ENCODE peak calls at places on chromosomes 1 and 21, in eight cellular contexts. U is T-helper 1 cell, W is NCI-H774, J is iPS-NIHi11, E is fibroblast of the conjunctiva, A is NCI-H1105 treated with DMSO at 0.1 percent for 48 hours, L is progenitor cell of endocrine pancreas, G is astrocyte of the spinal cord. T is an unnamed sample.

GRCh38 chr1:228008391-228009115 is 1.8 kb downstream of the WNT3A start:
- DNase-seq in U (no peak), W (no peak), J (no peak), E (no peak), A (no peak), L (no peak), G (no peak), T (no peak)

GRCh38 chr1:151946366-151946764 is 37.1 kb upstream of the THEM4 start:
- DNase-seq in U (no peak), W (no peak), J (no peak), E (no peak), A (no peak), L (no peak), G (no peak), T (no peak)

GRCh38 chr1:230066466-230067404 is at the start of gene GALNT2:
- DNase-seq in U (peak), W (peak), J (peak), E (peak), A (peak), L (peak), G (peak), T (peak)

GRCh38 chr1:224438989-224439388 is 4.4 kb upstream of the WDR26 start:
- DNase-seq in U (no peak), W (no peak), J (no peak), E (no peak), A (no peak), L (no peak), G (no peak), T (no peak)

GRCh38 chr1:29728703-29729102 is 492.4 kb downstream of the PTPRU start:
- DNase-seq in U (no peak), W (no peak), J (no peak), E (no peak), A (no peak), L (no peak), G (no peak), T (no peak)

GRCh38 chr1:64499966-64500365 is 30.0 kb downstream of the CACHD1 start:
- DNase-seq in U (no peak), W (no peak), J (peak), E (no peak), A (no peak), L (no peak), G (no peak), T (no peak)

GRCh38 chr1:153490272-153491051 is 30.0 kb upstream of the S100A7 start:
- DNase-seq in U (no peak), W (peak), J (no peak), E (peak), A (peak), L (no peak), G (peak), T (peak)

GRCh38 chr1:208793946-208794345 is 549.8 kb upstream of the PLXNA2 start:
- DNase-seq in U (no peak), W (no peak), J (no peak), E (no peak), A (no peak), L (no peak), G (no peak), T (no peak)

GRCh38 chr1:41314781-41315481 is 46.3 kb upstream of the FOXO6 start:
- DNase-seq in U (no peak), W (peak), J (no peak), E (no peak), A (peak), L (no peak), G (no peak), T (peak)

GRCh38 chr1:29475256-29475800 is 239.0 kb downstream of the PTPRU start:
- DNase-seq in U (no peak), W (no peak), J (no peak), E (no peak), A (no peak), L (no peak), G (no peak), T (no peak)

GRCh38 chr1:246617156-246617555 is 50.9 kb downstream of the CNST start:
- DNase-seq in U (no peak), W (no peak), J (no peak), E (no peak), A (no peak), L (no peak), G (no peak), T (no peak)

GRCh38 chr1:7468248-7468647 is 302.8 kb upstream of the VAMP3 start:
- DNase-seq in U (no peak), W (no peak), J (no peak), E (no peak), A (no peak), L (no peak), G (no peak), T (no peak)

GRCh38 chr1:93638981-93639380 is 42.7 kb downstream of the BCAR3 start:
- DNase-seq in U (no peak), W (no peak), J (peak), E (no peak), A (no peak), L (no peak), G (no peak), T (peak)

GRCh38 chr1:1462318-1462966 is 9.1 kb upstream of the ATAD3B start:
- DNase-seq in U (no peak), W (peak), J (peak), E (no peak), A (no peak), L (no peak), G (no peak), T (peak)

GRCh38 chr1:93178418-93178817 is 1.8 kb downstream of the TMED5 start:
- DNase-seq in U (no peak), W (no peak), J (no peak), E (no peak), A (no peak), L (no peak), G (peak), T (peak)

GRCh38 chr1:55064071-55064581 is 24.8 kb downstream of the PCSK9 start:
- DNase-seq in U (no peak), W (no peak), J (peak), E (no peak), A (peak), L (no peak), G (no peak), T (no peak)

GRCh38 chr21:15124731-15125130 is 59.9 kb upstream of the NRIP1 start:
- DNase-seq in U (no peak), W (no peak), J (no peak), E (no peak), A (no peak), L (no peak), G (no peak), T (no peak)

GRCh38 chr1:5220881-5221280 is 566.5 kb downstream of the AJAP1 start:
- DNase-seq in U (no peak), W (no peak), J (no peak), E (no peak), A (no peak), L (no peak), G (no peak), T (no peak)

GRCh38 chr1:2638466-2639115 is 5.8 kb upstream of the MMEL1 start:
- DNase-seq in U (no peak), W (no peak), J (no peak), E (no peak), A (no peak), L (no peak), G (no peak), T (no peak)

GRCh38 chr1:221726331-221726692 is 15.6 kb downstream of the DUSP10 start:
- DNase-seq in U (no peak), W (no peak), J (no peak), E (no peak), A (no peak), L (no peak), G (no peak), T (no peak)

GRCh38 chr1:25617626-25618432 is 1.2 kb downstream of the MAN1C1 start:
- DNase-seq in U (no peak), W (no peak), J (peak), E (no peak), A (no peak), L (no peak), G (no peak), T (peak)

GRCh38 chr1:53088616-53089300 is 26.7 kb downstream of the PODN start:
- DNase-seq in U (no peak), W (no peak), J (no peak), E (no peak), A (no peak), L (no peak), G (no peak), T (no peak)

GRCh38 chr1:160167580-160167979 is 16.2 kb downstream of the ATP1A4 start:
- DNase-seq in U (no peak), W (no peak), J (no peak), E (no peak), A (no peak), L (no peak), G (no peak), T (peak)

GRCh38 chr1:233629305-233629935 is 15.5 kb downstream of the KCNK1 start:
- DNase-seq in U (no peak), W (no peak), J (no peak), E (no peak), A (no peak), L (no peak), G (no peak), T (no peak)

GRCh38 chr1:145961425-145962156 is 2.8 kb downstream of the ANKRD34A start:
- DNase-seq in U (peak), W (no peak), J (no peak), E (no peak), A (peak), L (no peak), G (no peak), T (peak)

GRCh38 chr21:16046625-16047340 is 317.0 kb downstream of the USP25 start:
- DNase-seq in U (no peak), W (no peak), J (no peak), E (no peak), A (no peak), L (no peak), G (peak), T (no peak)